ENCODE peak calls at places on chromosomes 5 and 9, in seven cellular contexts. R, O, T, S, W, Z and X are unnamed samples.

GRCh38 chr5:65873181-65873580 is 53.2 kb upstream of the ERBIN start:
- DNase-seq in R (no peak), O (peak), T (peak), S (no peak), W (no peak), Z (no peak), X (no peak)

GRCh38 chr5:76169536-76169935 is 86.4 kb downstream of the SV2C start:
- DNase-seq in R (no peak), O (no peak), T (no peak), S (no peak), W (no peak), Z (no peak), X (no peak)

GRCh38 chr5:148687871-148688270 is 33.5 kb upstream of the HTR4 start:
- DNase-seq in R (no peak), O (no peak), T (no peak), S (no peak), W (no peak), Z (no peak), X (no peak)

GRCh38 chr5:132457371-132458225 is 33.0 kb downstream of the IRF1 start:
- DNase-seq in R (peak), O (peak), T (peak), S (no peak), W (peak), Z (peak), X (no peak)

GRCh38 chr5:14337603-14338002 is 194.5 kb downstream of the TRIO start:
- DNase-seq in R (no peak), O (no peak), T (no peak), S (no peak), W (peak), Z (no peak), X (no peak)

GRCh38 chr9:84554069-84554659 is 115.4 kb upstream of the NTRK2 start:
- DNase-seq in R (no peak), O (no peak), T (no peak), S (no peak), W (no peak), Z (no peak), X (no peak)

GRCh38 chr9:892123-892522 is 50.6 kb downstream of the DMRT1 start:
- DNase-seq in R (no peak), O (no peak), T (no peak), S (no peak), W (no peak), Z (no peak), X (no peak)

GRCh38 chr9:135906291-135907005 is 898 bp downstream of the CAMSAP1 start:
- DNase-seq in R (no peak), O (peak), T (no peak), S (no peak), W (no peak), Z (peak), X (no peak)

GRCh38 chr5:150347003-150347402 is 10.5 kb upstream of the TCOF1 start:
- DNase-seq in R (no peak), O (no peak), T (no peak), S (no peak), W (no peak), Z (no peak), X (no peak)

GRCh38 chr9:85978496-85978895 is 37.5 kb downstream of the NAA35 start:
- DNase-seq in R (no peak), O (no peak), T (no peak), S (no peak), W (no peak), Z (no peak), X (peak)

GRCh38 chr5:145689235-145689634 is 145.9 kb downstream of the PRELID2 start:
- DNase-seq in R (no peak), O (no peak), T (no peak), S (no peak), W (no peak), Z (no peak), X (no peak)

GRCh38 chr5:69279517-69279916 is 44.8 kb downstream of the CDK7 start:
- DNase-seq in R (no peak), O (no peak), T (no peak), S (no peak), W (no peak), Z (no peak), X (no peak)

GRCh38 chr5:96963267-96963666 is 27.4 kb downstream of the LNPEP start:
- DNase-seq in R (peak), O (peak), T (peak), S (peak), W (peak), Z (peak), X (no peak)

GRCh38 chr9:129223551-129224208 is 45.6 kb upstream of the IER5L start:
- DNase-seq in R (no peak), O (no peak), T (no peak), S (no peak), W (no peak), Z (no peak), X (no peak)

GRCh38 chr5:12413585-12413984 is 509.3 kb upstream of the CTNND2 start:
- DNase-seq in R (no peak), O (no peak), T (no peak), S (no peak), W (no peak), Z (no peak), X (no peak)

GRCh38 chr5:96546120-96546519 is 113.1 kb upstream of the PCSK1 start:
- DNase-seq in R (no peak), O (no peak), T (no peak), S (no peak), W (no peak), Z (no peak), X (no peak)

GRCh38 chr5:1476967-1477310 is 31.7 kb upstream of the SLC6A3 start:
- DNase-seq in R (no peak), O (no peak), T (no peak), S (peak), W (no peak), Z (no peak), X (no peak)

GRCh38 chr9:134794726-134795370 is 85.8 kb upstream of the FCN2 start:
- DNase-seq in R (no peak), O (no peak), T (no peak), S (no peak), W (no peak), Z (no peak), X (no peak)

GRCh38 chr5:89934069-89934468 is 475.5 kb downstream of the CETN3 start:
- DNase-seq in R (no peak), O (no peak), T (no peak), S (no peak), W (no peak), Z (no peak), X (no peak)

GRCh38 chr9:31605164-31605563 is 779.3 kb upstream of the ACO1 start:
- DNase-seq in R (no peak), O (no peak), T (no peak), S (no peak), W (no peak), Z (no peak), X (no peak)

GRCh38 chr9:109017061-109017460 is 3.8 kb upstream of the CTNNAL1 start:
- DNase-seq in R (no peak), O (no peak), T (no peak), S (no peak), W (no peak), Z (no peak), X (no peak)

GRCh38 chr5:138033275-138033808 is 463 bp upstream of the FAM13B start:
- DNase-seq in R (no peak), O (no peak), T (no peak), S (no peak), W (no peak), Z (no peak), X (no peak)

GRCh38 chr9:120708526-120709224 is 5.6 kb downstream of the MEGF9 start:
- DNase-seq in R (no peak), O (peak), T (no peak), S (no peak), W (no peak), Z (no peak), X (no peak)
- H3K27ac ChIP-seq in R (no peak), O (no peak), T (no peak), S (no peak), W (no peak), Z (no peak), X (no peak)

GRCh38 chr9:115385383-115386122 is 267.6 kb upstream of the TNC start:
- DNase-seq in R (no peak), O (no peak), T (no peak), S (no peak), W (no peak), Z (no peak), X (no peak)
- H3K27ac ChIP-seq in R (no peak), O (no peak), T (no peak), S (no peak), W (no peak), Z (no peak), X (no peak)

DNA sequence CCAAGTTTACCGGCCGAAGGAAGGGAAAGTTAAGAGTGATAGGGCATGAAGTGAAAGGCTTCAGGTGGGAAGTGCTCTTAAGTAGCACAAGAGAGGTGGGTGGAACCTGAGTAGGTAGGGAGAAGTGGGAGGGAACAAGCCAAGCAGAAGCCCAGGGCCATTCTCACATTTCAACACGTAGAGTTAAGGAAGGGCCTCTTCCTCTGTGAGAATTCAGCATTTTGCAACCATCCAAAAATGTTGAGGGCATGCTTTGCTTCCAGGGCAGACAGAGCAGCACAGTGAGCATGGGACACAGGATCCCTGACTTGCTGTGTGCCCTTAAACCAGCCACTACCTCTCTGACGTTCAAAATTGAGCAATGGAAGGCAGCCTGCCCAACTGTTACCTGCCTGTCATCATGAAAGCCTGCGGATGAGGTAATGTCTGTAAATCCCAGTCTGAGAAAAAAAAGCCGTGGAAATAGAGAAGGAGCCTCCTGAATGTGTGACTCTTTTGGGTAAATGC is 3.3 kb downstream of the CYFIP2 start:
- DNase-seq in R (no peak), O (no peak), T (no peak), S (no peak), W (no peak), Z (peak), X (no peak)
- H3K27ac ChIP-seq in R (no peak), O (no peak), T (no peak), S (peak), W (no peak), Z (peak), X (no peak)

GRCh38 chr5:112548246-112548982 is 129.3 kb upstream of the EPB41L4A start:
- DNase-seq in R (no peak), O (peak), T (peak), S (no peak), W (no peak), Z (no peak), X (peak)

GRCh38 chr5:112551437-112552018 is 132.5 kb upstream of the EPB41L4A start:
- DNase-seq in R (no peak), O (peak), T (peak), S (no peak), W (no peak), Z (peak), X (peak)

GRCh38 chr5:112549605-112550161 is 130.6 kb upstream of the EPB41L4A start:
- DNase-seq in R (no peak), O (no peak), T (no peak), S (no peak), W (no peak), Z (no peak), X (no peak)

GRCh38 chr5:112549127-112549526 is 130.1 kb upstream of the EPB41L4A start:
- DNase-seq in R (no peak), O (no peak), T (no peak), S (no peak), W (no peak), Z (no peak), X (no peak)

DNA sequence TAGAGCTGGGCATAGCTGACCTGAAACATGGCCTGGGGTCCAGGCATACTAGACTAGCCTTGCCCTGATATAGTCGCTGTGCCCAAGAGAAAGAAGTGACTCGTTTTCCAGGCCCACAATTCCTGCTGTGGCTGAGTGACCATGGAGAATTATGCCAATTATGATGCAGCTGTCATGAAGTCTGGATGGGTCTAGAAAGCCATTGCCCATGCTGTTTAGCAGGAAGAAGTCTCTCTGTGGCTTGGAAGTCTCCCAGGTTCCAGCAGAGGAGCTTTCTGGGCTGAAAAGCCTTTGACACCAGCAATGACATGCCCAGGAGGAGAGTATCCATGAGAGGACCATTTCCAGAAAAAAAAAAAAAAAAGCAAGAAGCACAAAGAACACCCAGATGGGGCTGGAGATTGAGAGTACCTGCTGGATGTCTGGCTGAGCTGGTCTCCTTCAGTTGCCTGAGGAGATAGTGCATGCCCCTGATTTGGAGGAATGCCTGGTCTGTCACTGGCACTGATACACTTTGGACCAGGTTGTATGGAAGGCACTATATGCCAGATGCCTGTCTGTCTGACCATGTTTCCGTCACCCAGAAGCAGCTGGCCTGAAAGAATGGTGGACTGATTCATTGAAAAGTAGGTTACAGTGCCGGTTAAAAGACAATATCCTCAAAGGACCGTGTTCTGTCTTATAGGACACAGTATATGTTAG is 128.0 kb upstream of the EPB41L4A start:
- DNase-seq in R (no peak), O (no peak), T (no peak), S (no peak), W (no peak), Z (no peak), X (no peak)
- H3K27ac ChIP-seq in R (no peak), O (no peak), T (no peak), S (no peak), W (no peak), Z (no peak), X (no peak)

GRCh38 chr9:72476617-72477375 is 44.6 kb upstream of the TMC1 start:
- DNase-seq in R (no peak), O (peak), T (peak), S (no peak), W (no peak), Z (no peak), X (no peak)
- H3K27ac ChIP-seq in R (no peak), O (peak), T (no peak), S (no peak), W (no peak), Z (no peak), X (no peak)

GRCh38 chr9:7368410-7369292 is 430.9 kb downstream of the DMAC1 start:
- DNase-seq in R (no peak), O (peak), T (no peak), S (no peak), W (no peak), Z (no peak), X (peak)

GRCh38 chr9:7360513-7360912 is 439.1 kb downstream of the DMAC1 start:
- DNase-seq in R (no peak), O (no peak), T (no peak), S (no peak), W (no peak), Z (no peak), X (no peak)

GRCh38 chr9:7366121-7366520 is 433.5 kb downstream of the DMAC1 start:
- DNase-seq in R (no peak), O (no peak), T (no peak), S (no peak), W (no peak), Z (no peak), X (peak)

GRCh38 chr9:7358876-7359275 is 440.7 kb downstream of the DMAC1 start:
- DNase-seq in R (no peak), O (no peak), T (no peak), S (no peak), W (no peak), Z (no peak), X (no peak)

GRCh38 chr9:7363777-7364477 is 435.7 kb downstream of the DMAC1 start:
- DNase-seq in R (no peak), O (no peak), T (no peak), S (no peak), W (no peak), Z (no peak), X (no peak)
- H3K27ac ChIP-seq in R (no peak), O (no peak), T (no peak), S (no peak), W (no peak), Z (no peak), X (no peak)

DNA sequence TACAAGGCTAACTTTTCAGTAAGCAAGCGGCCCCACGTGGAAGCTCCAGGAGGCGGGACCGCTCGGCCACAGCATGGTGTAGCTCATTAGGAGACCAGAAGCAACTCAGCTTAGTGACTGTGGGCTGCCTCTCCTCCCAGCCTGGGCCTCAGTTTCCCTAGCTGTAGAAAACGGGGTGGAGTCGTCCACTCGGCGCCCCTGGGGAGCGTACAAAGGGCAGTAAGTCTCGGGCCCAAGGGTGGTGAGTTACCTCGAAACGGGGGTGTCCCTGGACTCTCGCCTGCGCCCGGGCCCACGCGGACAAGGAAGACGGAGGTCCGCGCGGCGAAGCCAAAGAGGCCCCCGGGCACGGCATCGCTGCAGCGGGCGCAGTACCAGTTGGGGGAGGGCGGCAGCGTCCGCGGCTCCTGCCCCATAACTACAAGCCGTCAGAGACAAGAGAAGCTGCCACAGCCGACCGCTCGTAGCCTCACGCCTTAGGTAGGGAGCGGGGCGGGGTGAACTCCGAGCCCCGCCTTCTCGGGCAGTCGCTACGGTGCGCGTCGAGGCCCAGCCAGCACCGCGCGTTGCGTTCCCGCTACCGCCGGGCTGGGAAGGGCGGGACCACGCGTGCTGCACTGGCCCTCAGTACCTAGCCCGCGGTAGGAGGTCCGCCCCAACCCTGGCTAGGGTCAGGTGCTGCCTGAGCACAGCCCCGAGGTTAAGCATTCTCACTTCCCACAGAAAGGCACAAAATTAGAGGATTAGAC is at the start of gene GEMIN5:
- DNase-seq in R (peak), O (peak), T (peak), S (peak), W (peak), Z (peak), X (peak)
- H3K27ac ChIP-seq in R (peak), O (no peak), T (peak), S (peak), W (peak), Z (peak), X (no peak)

GRCh38 chr5:91397791-91398190 is 14.7 kb upstream of the ARRDC3 start:
- DNase-seq in R (no peak), O (no peak), T (no peak), S (no peak), W (no peak), Z (no peak), X (no peak)
- H3K27ac ChIP-seq in R (no peak), O (no peak), T (no peak), S (no peak), W (no peak), Z (no peak), X (no peak)

DNA sequence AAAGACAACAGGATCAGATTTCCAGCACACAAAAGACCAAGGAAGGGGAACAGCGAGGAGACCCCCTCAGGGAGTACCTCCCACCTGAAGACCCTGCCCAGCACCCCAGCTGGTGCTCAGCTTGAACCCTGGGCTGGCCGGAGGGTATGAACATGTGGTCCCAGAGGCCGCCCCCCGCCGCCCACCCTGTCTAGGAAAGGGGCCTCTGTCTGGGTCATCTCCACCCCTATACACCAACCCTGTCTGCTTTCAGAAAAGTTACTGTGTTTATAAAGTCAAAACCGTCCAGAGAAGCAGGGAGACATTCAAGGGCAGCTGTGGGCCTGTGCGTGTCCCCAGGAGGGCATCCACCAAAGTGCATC is 72.2 kb downstream of the ADAMTS2 start:
- DNase-seq in R (peak), O (no peak), T (no peak), S (no peak), W (no peak), Z (no peak), X (no peak)
- H3K27ac ChIP-seq in R (no peak), O (no peak), T (no peak), S (peak), W (peak), Z (no peak), X (peak)

GRCh38 chr9:34123682-34124081 is 2.8 kb downstream of the DCAF12 start:
- DNase-seq in R (no peak), O (no peak), T (no peak), S (no peak), W (no peak), Z (peak), X (no peak)
- H3K27ac ChIP-seq in R (peak), O (no peak), T (no peak), S (no peak), W (no peak), Z (peak), X (no peak)